ENCODE peak calls at places on chromosomes 4 and X, in nine cellular contexts. H is heart left ventricle, X is MCF 10A, Q is cardiac fibroblast, Y is foreskin fibroblast, C is GM12865, B is tibial artery, K is foreskin keratinocyte, W is neural progenitor cell. I is an unnamed sample.

GRCh38 chr4:3284734-3285557 is 7.9 kb upstream of the RGS12 start:
- DNase-seq in H (no peak), X (no peak), Q (no peak), Y (no peak), C (no peak), B (no peak), K (no peak), W (no peak), I (no peak)

GRCh38 chrX:1679238-1679637 is 64.4 kb downstream of the ASMT start:
- DNase-seq in H (no peak), X (no peak), Q (peak; percentile 23), Y (no peak), C (peak; percentile 5), B (peak; percentile 15), K (no peak), W (no peak), I (no peak)

GRCh38 chrX:33134164-33134563 is 77.2 kb downstream of the DMD start:
- DNase-seq in H (no peak), X (no peak), Q (no peak), Y (no peak), C (no peak), B (no peak), K (no peak), W (no peak), I (no peak)

GRCh38 chr4:147960971-147961370 is 229.1 kb downstream of the ARHGAP10 start:
- DNase-seq in H (no peak), X (no peak), Q (no peak), Y (no peak), C (no peak), B (no peak), K (no peak), W (no peak), I (no peak)

GRCh38 chrX:131821945-131822622 is 201.0 kb upstream of the STK26 start:
- DNase-seq in H (no peak), X (peak; percentile 82), Q (no peak), Y (no peak), C (peak; percentile 24), B (no peak), K (no peak), W (no peak), I (no peak)

GRCh38 chrX:23127586-23127985 is 127.8 kb downstream of the DDX53 start:
- DNase-seq in H (no peak), X (no peak), Q (no peak), Y (no peak), C (no peak), B (no peak), K (no peak), W (no peak), I (no peak)

GRCh38 chrX:71536285-71536684 is 3.4 kb downstream of the OGT start:
- DNase-seq in H (no peak), X (no peak), Q (no peak), Y (peak; percentile 14), C (peak; percentile 31), B (no peak), K (no peak), W (no peak), I (no peak)

GRCh38 chr4:139368990-139369389 is 66.7 kb upstream of the NDUFC1 start:
- DNase-seq in H (no peak), X (no peak), Q (peak; percentile 70), Y (peak; percentile 38), C (no peak), B (no peak), K (no peak), W (no peak), I (no peak)

GRCh38 chrX:114841051-114841450 is 176.4 kb downstream of the IL13RA2 start:
- DNase-seq in H (no peak), X (no peak), Q (peak; percentile 0), Y (peak; percentile 3), C (no peak), B (no peak), K (no peak), W (no peak), I (no peak)

GRCh38 chr4:152937535-152938236 is 1.6 kb downstream of the FHDC1 start:
- DNase-seq in H (peak; percentile 73), X (peak; percentile 42), Q (peak; percentile 47), Y (peak; percentile 62), C (peak; percentile 19), B (no peak), K (peak; percentile 26), W (peak; percentile 61), I (peak; percentile 39)

GRCh38 chr4:74544655-74545361 is 99.9 kb downstream of the AREG start:
- DNase-seq in H (no peak), X (no peak), Q (peak; percentile 65), Y (peak; percentile 59), C (no peak), B (no peak), K (no peak), W (no peak), I (no peak)

GRCh38 chr4:85793256-85793655 is 318.3 kb downstream of the ARHGAP24 start:
- DNase-seq in H (no peak), X (no peak), Q (peak; percentile 22), Y (no peak), C (no peak), B (no peak), K (no peak), W (no peak), I (no peak)

GRCh38 chr4:77631276-77631675 is 25.7 kb downstream of the CXCL13 start:
- DNase-seq in H (no peak), X (no peak), Q (no peak), Y (no peak), C (no peak), B (no peak), K (no peak), W (no peak), I (no peak)

GRCh38 chr4:40307627-40308497 is 27.3 kb upstream of the CHRNA9 start:
- DNase-seq in H (peak; percentile 65), X (no peak), Q (no peak), Y (no peak), C (peak; percentile 84), B (no peak), K (no peak), W (no peak), I (no peak)

GRCh38 chr4:131509521-131509920 is 1639.6 kb upstream of the PCDH10 start:
- DNase-seq in H (no peak), X (no peak), Q (no peak), Y (peak; percentile 36), C (no peak), B (no peak), K (peak; percentile 31), W (no peak), I (no peak)

GRCh38 chr4:83125738-83126141 is 11.2 kb upstream of the PLAC8 start:
- DNase-seq in H (no peak), X (no peak), Q (no peak), Y (no peak), C (no peak), B (no peak), K (no peak), W (no peak), I (no peak)

GRCh38 chrX:153961292-153961691 is 10.3 kb downstream of the HCFC1 start:
- DNase-seq in H (no peak), X (no peak), Q (no peak), Y (no peak), C (no peak), B (no peak), K (no peak), W (no peak), I (no peak)

GRCh38 chrX:29762006-29762405 is 453.4 kb upstream of the MAGEB2 start:
- DNase-seq in H (no peak), X (no peak), Q (no peak), Y (no peak), C (no peak), B (no peak), K (no peak), W (peak; percentile 6), I (no peak)

GRCh38 chrX:44997282-44997813 is 124.4 kb downstream of the KDM6A start:
- DNase-seq in H (no peak), X (no peak), Q (no peak), Y (no peak), C (peak; percentile 24), B (no peak), K (no peak), W (no peak), I (no peak)

GRCh38 chrX:123860506-123860840 is 620 bp downstream of the XIAP start:
- DNase-seq in H (no peak), X (no peak), Q (peak; percentile 46), Y (no peak), C (peak; percentile 69), B (no peak), K (no peak), W (no peak), I (no peak)

GRCh38 chr4:88722276-88722780 is 24.7 kb upstream of the NAP1L5 start:
- DNase-seq in H (no peak), X (no peak), Q (no peak), Y (no peak), C (no peak), B (no peak), K (no peak), W (no peak), I (no peak)

GRCh38 chr4:154616731-154617130 is 4.3 kb upstream of the FGG start:
- DNase-seq in H (no peak), X (no peak), Q (no peak), Y (no peak), C (peak; percentile 67), B (no peak), K (no peak), W (no peak), I (no peak)

GRCh38 chr4:53706422-53707032 is 115.2 kb upstream of the LNX1 start:
- DNase-seq in H (no peak), X (peak; percentile 76), Q (peak; percentile 87), Y (peak; percentile 83), C (peak; percentile 75), B (no peak), K (peak; percentile 16), W (peak; percentile 68), I (no peak)

GRCh38 chr4:2280531-2281300 is 18.8 kb upstream of the MXD4 start:
- DNase-seq in H (peak; percentile 24), X (no peak), Q (no peak), Y (peak; percentile 42), C (no peak), B (no peak), K (no peak), W (no peak), I (no peak)
- TF ChIP-seq CTCF in H (no peak), X (peak; percentile 10), Q (no peak), Y (no peak), C (no peak), B (no peak), K (no peak), W (no peak), I (peak; percentile 49)

GRCh38 chr4:22091351-22091731 is 142.8 kb upstream of the KCNIP4 start:
- DNase-seq in H (no peak), X (peak; percentile 9), Q (no peak), Y (no peak), C (no peak), B (no peak), K (no peak), W (peak; percentile 37), I (no peak)
- TF ChIP-seq CTCF in H (no peak), X (no peak), Q (no peak), Y (no peak), C (no peak), B (no peak), K (no peak), W (peak; percentile 36), I (no peak)

GRCh38 chr4:13126976-13127910 is 356.9 kb downstream of the RAB28 start:
- DNase-seq in H (no peak), X (no peak), Q (no peak), Y (no peak), C (no peak), B (no peak), K (no peak), W (no peak), I (no peak)
- TF ChIP-seq CTCF in H (no peak), X (no peak), Q (no peak), Y (no peak), C (no peak), B (no peak), K (no peak), W (no peak), I (no peak)

GRCh38 chr4:189124149-189124758 is 816.4 kb upstream of the FRG1 start:
- DNase-seq in H (no peak), X (peak; percentile 47), Q (peak; percentile 70), Y (peak; percentile 79), C (no peak), B (no peak), K (peak; percentile 13), W (peak; percentile 53), I (no peak)
- TF ChIP-seq CTCF in H (peak; percentile 52), X (peak; percentile 71), Q (peak; percentile 61), Y (peak; percentile 88), C (no peak), B (peak; percentile 56), K (peak; percentile 76), W (peak; percentile 90), I (peak; percentile 33)